ENCODE peak calls at places on chromosomes 4 and X, in six cellular contexts. O, X, W, T, Q and E are unnamed samples. For H3K36me3, the result is how much of the 10 kb centered on the place peaks cover.

GRCh38 chr4:159279084-159279483 is 176.2 kb downstream of the RAPGEF2 start:
- DNase-seq in T (no peak), W (no peak), O (no peak), Q (no peak), X (no peak), E (no peak)

GRCh38 chrX:96436105-96436504 is 248.5 kb upstream of the DIAPH2 start:
- DNase-seq in W (peak), Q (no peak), X (no peak), O (no peak), T (no peak), E (no peak)

GRCh38 chr4:101475246-101475645 is 127.9 kb upstream of the PPP3CA start:
- DNase-seq in X (no peak), T (no peak), Q (no peak), W (no peak), O (no peak), E (no peak)

GRCh38 chr4:19152264-19152663 is 1099.4 kb upstream of the SLIT2 start:
- DNase-seq in O (no peak), Q (no peak), W (no peak), X (no peak), T (no peak), E (no peak)

GRCh38 chrX:8245411-8245810 is 74.3 kb upstream of the VCX2 start:
- DNase-seq in T (no peak), O (no peak), Q (no peak), X (no peak), W (no peak), E (no peak)

GRCh38 chrX:65643046-65643785 is 24.2 kb upstream of the MSN start:
- DNase-seq in Q (peak), O (peak), T (no peak), W (peak), X (no peak), E (no peak)

GRCh38 chr4:80043534-80043933 is 29.5 kb downstream of the ANTXR2 start:
- DNase-seq in Q (no peak), W (peak), T (peak), O (no peak), X (no peak), E (no peak)

GRCh38 chr4:126479709-126480108 is 1153.0 kb upstream of the INTU start:
- DNase-seq in O (no peak), Q (no peak), W (no peak), T (no peak), X (no peak), E (no peak)

GRCh38 chrX:153829799-153830631 is at the start of gene PDZD4:
- DNase-seq in O (no peak), X (no peak), W (no peak), Q (no peak), T (no peak), E (no peak)

GRCh38 chr4:26061248-26061986 is 147.4 kb downstream of the SMIM20 start:
- DNase-seq in T (no peak), W (peak), Q (no peak), O (no peak), X (no peak), E (no peak)

GRCh38 chr4:157300678-157301077 is 80.2 kb downstream of the GRIA2 start:
- DNase-seq in T (no peak), Q (no peak), W (no peak), O (no peak), X (no peak), E (no peak)

GRCh38 chr4:7699040-7699439 is 240.6 kb downstream of the AFAP1 start:
- DNase-seq in W (peak), Q (no peak), O (no peak), T (no peak), X (no peak), E (no peak)

GRCh38 chr4:102318105-102318504 is 27.2 kb downstream of the SLC39A8 start:
- DNase-seq in O (no peak), W (no peak), Q (no peak), X (no peak), T (no peak), E (no peak)

GRCh38 chr4:184961693-184962092 is 56.6 kb upstream of the HELT start:
- DNase-seq in Q (no peak), X (no peak), T (no peak), W (no peak), O (no peak), E (no peak)

GRCh38 chr4:10623862-10624261 is 60.7 kb downstream of the CLNK start:
- DNase-seq in X (no peak), T (no peak), W (no peak), Q (no peak), O (no peak), E (no peak)

GRCh38 chr4:185079271-185079905 is 61.1 kb downstream of the HELT start:
- DNase-seq in Q (no peak), W (no peak), X (no peak), O (no peak), T (no peak), E (no peak)

GRCh38 chr4:80731436-80731835 is 299.1 kb upstream of the BMP3 start:
- DNase-seq in X (no peak), Q (no peak), W (no peak), O (no peak), T (no peak), E (no peak)

GRCh38 chr4:173457893-173458292 is 59.0 kb upstream of the SCRG1 start:
- DNase-seq in O (no peak), Q (no peak), X (no peak), T (no peak), W (no peak), E (no peak)

GRCh38 chrX:151737494-151737893 is 2.9 kb downstream of the CNGA2 start:
- DNase-seq in W (no peak), O (no peak), Q (no peak), T (no peak), X (no peak), E (no peak)

GRCh38 chr4:7929530-7929951 is 10.1 kb downstream of the AFAP1 start:
- DNase-seq in Q (peak), O (peak), X (no peak), T (no peak), W (no peak), E (no peak)

GRCh38 chr4:8071741-8072140 is 86.9 kb downstream of the ABLIM2 start:
- DNase-seq in W (no peak), X (no peak), T (no peak), O (no peak), Q (no peak), E (no peak)

GRCh38 chr4:17220816-17221215 is 291.1 kb downstream of the QDPR start:
- DNase-seq in O (no peak), Q (no peak), X (no peak), W (no peak), T (no peak), E (no peak)

GRCh38 chr4:29549308-29549707 is 1170.9 kb upstream of the PCDH7 start:
- DNase-seq in W (peak), T (no peak), X (no peak), O (no peak), Q (no peak), E (no peak)

GRCh38 chr4:173707658-173708415 is 177.8 kb upstream of the HAND2 start:
- DNase-seq in W (no peak), T (no peak), Q (no peak), X (no peak), O (no peak), E (no peak)

GRCh38 chr4:74535471-74535870 is 90.5 kb downstream of the AREG start:
- DNase-seq in W (no peak), X (no peak), O (no peak), Q (no peak), T (no peak), E (no peak)

GRCh38 chr4:122038896-122039295 is 87.0 kb upstream of the TRPC3 start:
- DNase-seq in X (no peak), O (no peak), Q (no peak), W (peak), T (no peak), E (no peak)

GRCh38 chrX:46941341-46941740 is 29.1 kb downstream of the JADE3 start:
- DNase-seq in T (no peak), W (no peak), X (no peak), Q (no peak), O (no peak), E (no peak)

GRCh38 chrX:121569609-121570008 is 522.2 kb downstream of the GLUD2 start:
- DNase-seq in T (no peak), O (no peak), Q (no peak), X (no peak), W (no peak), E (no peak)

GRCh38 chr4:184694412-184694956 is 39.4 kb downstream of the CENPU start:
- DNase-seq in T (no peak), Q (no peak), O (no peak), W (no peak), X (no peak), E (no peak)

GRCh38 chr4:24734511-24734910 is 60.9 kb upstream of the SOD3 start:
- DNase-seq in O (no peak), X (no peak), Q (no peak), W (peak), T (no peak), E (no peak)

GRCh38 chr4:24729041-24729730 is 66.2 kb upstream of the SOD3 start:
- DNase-seq in Q (no peak), W (no peak), T (no peak), X (no peak), O (no peak), E (no peak)

GRCh38 chr4:24731448-24731847 is 63.9 kb upstream of the SOD3 start:
- DNase-seq in T (no peak), W (no peak), Q (no peak), O (peak), X (no peak), E (no peak)

GRCh38 chr4:24727390-24727789 is 68.0 kb upstream of the SOD3 start:
- DNase-seq in T (no peak), O (no peak), X (no peak), W (no peak), Q (no peak), E (no peak)

DNA sequence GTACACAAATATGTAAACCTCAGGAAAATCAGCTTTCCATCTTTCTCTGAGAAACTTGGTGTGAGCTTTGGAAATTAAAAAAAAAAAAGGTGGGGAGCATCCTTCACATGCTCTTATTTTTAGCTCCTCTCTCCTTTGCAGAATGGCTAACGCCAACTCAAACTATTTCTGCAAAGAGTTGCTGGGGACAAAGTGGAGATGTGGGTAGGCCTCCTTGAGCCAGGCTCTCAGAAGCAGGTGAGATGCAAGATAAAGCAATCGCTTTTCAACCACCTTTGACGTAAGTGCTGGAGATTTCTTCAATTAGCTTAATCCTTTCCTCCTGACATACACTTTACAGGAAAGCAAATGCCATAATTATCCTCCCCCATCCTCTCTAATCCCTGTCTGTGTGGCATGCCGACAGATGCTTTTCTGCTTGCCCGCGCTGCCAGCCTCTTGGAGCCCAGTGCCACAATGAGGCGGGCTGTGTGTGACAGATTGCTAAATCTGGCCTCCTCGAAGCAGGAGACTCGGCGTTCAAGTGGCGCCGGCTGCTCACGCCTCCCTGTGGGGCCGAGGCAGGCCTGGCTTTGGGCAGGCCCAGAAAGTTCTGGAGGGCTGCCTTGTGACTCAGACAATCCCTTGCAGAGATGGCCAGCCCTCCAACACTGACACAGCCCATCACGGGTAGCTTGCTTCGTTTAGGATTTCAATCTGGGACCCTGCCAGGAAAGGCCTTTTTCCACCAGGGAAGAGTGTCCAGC is 64.9 kb upstream of the SOD3 start:
- DNase-seq in W (peak), T (peak), Q (no peak), X (no peak), O (peak), E (no peak)
- H3K4me3 ChIP-seq in W (no peak), T (no peak), Q (no peak), X (no peak), O (no peak), E (no peak)

GRCh38 chr4:2671267-2671895 is 84.8 kb downstream of the TNIP2 start:
- DNase-seq in O (no peak), T (no peak), Q (no peak), W (no peak), X (no peak), E (no peak)
- H3K36me3 ChIP-seq in O (under half), T (half or more), Q (half or more), W (under half), X (under half), E (half or more)

DNA sequence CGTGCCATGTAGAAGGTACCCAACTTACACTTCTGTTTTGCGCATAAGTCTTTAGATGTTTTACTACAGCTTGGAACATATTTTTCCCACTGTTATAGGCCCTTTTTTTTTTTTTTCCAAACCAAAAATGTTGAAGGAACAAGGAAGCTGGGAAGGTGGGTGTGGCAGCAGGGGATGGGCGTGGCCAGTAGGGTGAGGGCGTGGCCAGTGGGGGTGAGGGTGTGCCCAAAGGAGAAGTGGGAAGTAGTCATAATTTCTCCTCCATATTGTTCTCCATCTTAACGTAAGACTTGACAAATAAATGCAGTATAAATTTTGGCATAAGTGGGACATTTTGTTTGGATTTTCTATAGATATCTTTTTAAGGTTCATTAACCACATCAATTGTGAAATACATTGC is 30.4 kb downstream of the CLDN22 start:
- DNase-seq in O (no peak), Q (no peak), W (no peak), X (no peak), T (no peak), E (no peak)
- H3K4me3 ChIP-seq in O (no peak), Q (no peak), W (no peak), X (no peak), T (no peak), E (no peak)

GRCh38 chr4:15667006-15667405 is 11.8 kb upstream of the FBXL5 start:
- DNase-seq in O (no peak), W (no peak), X (no peak), Q (no peak), T (no peak), E (no peak)
- H3K36me3 ChIP-seq in O (under half), W (under half), X (under half), Q (half or more), T (under half), E (under half)

GRCh38 chr4:54099959-54100606 is at the start of gene GSX2:
- DNase-seq in O (no peak), Q (no peak), X (no peak), T (peak), W (no peak), E (no peak)
- H3K4me3 ChIP-seq in O (no peak), Q (peak), X (peak), T (peak), W (peak), E (peak)

DNA sequence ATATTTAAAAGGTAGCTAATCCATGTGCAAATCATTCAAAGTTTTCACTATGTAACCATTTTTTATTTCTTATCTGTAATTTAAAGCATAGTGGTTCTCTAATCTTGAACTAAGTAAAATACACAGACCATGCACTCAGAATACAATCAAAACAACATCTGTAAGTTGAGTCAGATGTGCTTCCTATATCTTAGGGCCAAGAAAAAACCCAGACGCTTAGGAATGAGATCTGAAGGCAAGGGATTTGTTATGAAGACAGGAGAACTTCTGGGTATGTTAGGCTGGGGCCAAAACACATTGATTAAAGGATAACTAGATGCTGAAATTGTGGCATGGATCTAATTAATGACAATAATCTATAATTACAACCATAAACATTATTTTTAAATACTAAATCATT is 120.3 kb downstream of the PDE5A start:
- DNase-seq in Q (no peak), X (no peak), T (no peak), W (no peak), O (no peak), E (no peak)
- H3K36me3 ChIP-seq in Q (under half), X (under half), T (under half), W (under half), O (under half), E (under half)